ENCODE peak calls at places on chromosomes 6 and 20, in ten cellular contexts. S, G, N, A, O, Y, P, J, U and V are unnamed samples.
A peak's percentile ranks its signal among the peaks of the same experiment; 100 is the strongest.

GRCh38 chr20:8652396-8652795 is 416.5 kb upstream of the PLCB4 start:
- DNase-seq in P (no peak), S (no peak), U (no peak), J (no peak), O (no peak), A (no peak), G (no peak), Y (no peak), N (peak; percentile 46), V (no peak)

GRCh38 chr20:30610044-30610693 is 647.3 kb upstream of the DEFB115 start:
- DNase-seq in S (no peak), J (no peak), A (no peak), N (no peak), G (no peak), U (no peak), Y (no peak), P (no peak), O (no peak), V (no peak)

GRCh38 chr20:59603727-59604608 is at the start of gene PHACTR3:
- DNase-seq in P (peak; percentile 55), O (peak; percentile 27), J (no peak), Y (no peak), A (no peak), S (no peak), G (no peak), N (no peak), U (no peak), V (no peak)

GRCh38 chr20:1326031-1326930 is 2.7 kb downstream of the SDCBP2 start:
- DNase-seq in Y (no peak), A (no peak), P (no peak), O (no peak), S (peak; percentile 41), J (peak; percentile 59), G (peak; percentile 75), U (no peak), N (peak; percentile 26), V (no peak)

GRCh38 chr6:54770328-54770727 is 76.2 kb upstream of the FAM83B start:
- DNase-seq in P (no peak), O (no peak), N (no peak), G (no peak), J (no peak), S (no peak), U (no peak), Y (no peak), A (no peak), V (no peak)

GRCh38 chr6:130459316-130459715 is 93.5 kb downstream of the TMEM200A start:
- DNase-seq in O (no peak), U (no peak), S (no peak), A (no peak), P (no peak), J (no peak), G (no peak), Y (no peak), N (peak; percentile 24), V (no peak)

GRCh38 chr6:148658701-148659100 is 88.1 kb upstream of the UST start:
- DNase-seq in U (no peak), J (no peak), S (no peak), G (no peak), O (no peak), Y (no peak), N (no peak), P (no peak), A (no peak), V (no peak)

GRCh38 chr20:63897978-63898561 is 3.1 kb downstream of the DNAJC5 start:
- DNase-seq in A (no peak), N (no peak), S (no peak), G (no peak), J (no peak), O (no peak), P (no peak), Y (no peak), U (no peak), V (no peak)

GRCh38 chr6:221531-222349 is 70.5 kb upstream of the DUSP22 start:
- DNase-seq in N (peak; percentile 59), J (no peak), U (no peak), S (peak; percentile 58), Y (no peak), P (no peak), O (no peak), A (no peak), G (no peak), V (no peak)

GRCh38 chr6:96704713-96705112 is 132.6 kb downstream of the GPR63 start:
- DNase-seq in S (no peak), A (no peak), N (no peak), Y (no peak), P (no peak), G (no peak), J (no peak), U (peak; percentile 4), O (no peak), V (no peak)

GRCh38 chr6:112906737-112907136 is 559.6 kb downstream of the RFPL4B start:
- DNase-seq in O (no peak), U (no peak), S (peak; percentile 89), G (peak; percentile 54), P (no peak), N (peak; percentile 100), A (no peak), Y (no peak), J (peak; percentile 70), V (no peak)

GRCh38 chr20:9985773-9986172 is 49.0 kb upstream of the ANKEF1 start:
- DNase-seq in J (no peak), S (no peak), P (no peak), U (no peak), N (no peak), O (no peak), A (no peak), G (no peak), Y (no peak), V (no peak)

GRCh38 chr20:9981834-9982233 is 53.0 kb upstream of the ANKEF1 start:
- DNase-seq in A (no peak), U (no peak), P (no peak), S (no peak), J (no peak), G (no peak), O (no peak), Y (peak; percentile 42), N (peak; percentile 53), V (no peak)

GRCh38 chr20:9989066-9989724 is 45.6 kb upstream of the ANKEF1 start:
- DNase-seq in P (no peak), G (peak; percentile 75), J (peak; percentile 33), U (peak; percentile 56), Y (peak; percentile 86), S (peak; percentile 53), N (peak; percentile 79), O (no peak), A (no peak), V (no peak)

DNA sequence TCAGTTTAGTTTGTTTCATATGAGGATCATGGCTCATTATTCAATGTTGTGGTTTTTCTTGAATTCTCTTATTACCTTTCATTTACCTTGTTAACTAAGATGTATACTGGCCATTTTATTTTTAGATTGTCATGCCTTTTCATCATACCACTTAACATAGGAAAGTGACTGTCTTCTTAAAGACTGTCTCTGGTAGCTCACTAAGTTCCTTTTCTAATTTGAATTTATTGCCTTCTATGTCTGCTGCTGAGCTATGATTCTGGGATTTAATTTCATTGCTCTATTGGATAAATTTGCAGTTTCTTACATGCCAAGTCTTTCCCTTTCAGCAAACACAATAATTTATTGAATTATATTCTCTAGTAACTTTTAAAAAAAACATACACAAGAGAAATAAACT is 49.5 kb upstream of the ANKEF1 start:
- DNase-seq in N (no peak), Y (no peak), J (no peak), G (no peak), A (no peak), O (no peak), P (no peak), S (no peak), U (no peak), V (no peak)
- H3K9ac ChIP-seq in N (no peak overlapping the region), Y (no peak overlapping the region), J (no peak overlapping the region), G (no peak overlapping the region), A (no peak overlapping the region), O (no peak overlapping the region), P (no peak overlapping the region), S (no peak overlapping the region), U (no peak overlapping the region), V (no peak overlapping the region)

DNA sequence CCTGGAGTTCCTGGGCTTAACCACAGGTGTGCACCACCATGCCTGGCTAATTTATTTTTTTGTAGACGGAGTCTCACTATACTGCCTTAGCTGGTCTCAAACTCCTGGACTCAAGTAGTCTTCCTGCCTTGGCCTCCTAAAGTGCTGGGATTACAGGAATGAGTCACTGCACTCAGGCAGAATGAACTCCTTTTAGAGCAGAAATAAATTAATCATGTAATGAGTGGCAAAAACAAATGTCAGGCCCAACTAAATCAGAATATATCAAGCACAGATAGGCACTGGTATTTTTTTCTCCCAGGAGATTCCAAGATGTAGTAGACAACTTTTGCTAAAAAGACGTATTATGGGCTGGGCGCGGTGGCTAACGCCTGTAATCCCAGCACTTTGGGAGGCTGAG is 2.6 kb downstream of the RPS10 start:
- DNase-seq in P (no peak), Y (no peak), A (peak; percentile 7), G (peak; percentile 41), N (peak; percentile 52), S (peak; percentile 54), U (no peak), O (no peak), J (no peak), V (no peak)
- H3K9ac ChIP-seq in P (peak overlapping the region; percentile 7), Y (peak overlapping the region; percentile 98), A (no peak overlapping the region), G (peak overlapping the region; percentile 92), N (no peak overlapping the region), S (no peak overlapping the region), U (no peak overlapping the region), O (no peak overlapping the region), J (no peak overlapping the region), V (no peak overlapping the region)

DNA sequence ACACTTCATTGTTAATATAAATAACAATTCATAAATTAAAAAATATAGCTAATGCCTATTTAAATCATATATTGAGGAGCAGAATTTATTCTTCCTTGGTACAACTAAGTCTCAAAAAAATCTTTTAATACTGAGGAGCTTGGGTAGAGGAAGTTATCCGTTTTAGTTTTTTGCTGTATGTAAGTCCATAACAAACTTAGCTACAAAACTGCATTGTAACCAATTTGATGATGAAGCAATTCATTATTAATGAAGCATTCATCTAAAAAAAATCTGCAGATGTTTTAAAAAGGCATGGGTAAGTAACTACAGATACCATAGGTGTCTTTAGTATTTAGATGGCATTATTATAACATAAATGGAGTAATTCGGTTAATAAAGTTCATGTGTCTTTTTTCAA is 1.3 kb downstream of the KHDRBS2 start:
- DNase-seq in J (no peak), S (no peak), Y (no peak), A (no peak), P (no peak), O (no peak), U (no peak), N (no peak), G (no peak), V (no peak)
- H3K9ac ChIP-seq in J (no peak overlapping the region), S (no peak overlapping the region), Y (no peak overlapping the region), A (no peak overlapping the region), P (peak overlapping the region; percentile 16), O (no peak overlapping the region), U (no peak overlapping the region), N (no peak overlapping the region), G (no peak overlapping the region), V (no peak overlapping the region)

GRCh38 chr6:88059221-88059620 is 11.6 kb downstream of the SPACA1 start:
- DNase-seq in S (no peak), O (no peak), A (no peak), Y (no peak), P (no peak), G (no peak), N (peak; percentile 24), U (no peak), J (no peak), V (no peak)

GRCh38 chr6:88062376-88062775 is 14.7 kb downstream of the SPACA1 start:
- DNase-seq in G (no peak), U (no peak), N (no peak), A (no peak), J (no peak), S (no peak), O (no peak), Y (no peak), P (no peak), V (no peak)
- H3K9ac ChIP-seq in G (no peak overlapping the region), U (no peak overlapping the region), N (no peak overlapping the region), A (no peak overlapping the region), J (no peak overlapping the region), S (no peak overlapping the region), O (no peak overlapping the region), Y (no peak overlapping the region), P (no peak overlapping the region), V (no peak overlapping the region)